ENCODE peak calls at places on chromosomes 5 and 9, in nine cellular contexts. D is epithelial cell of esophagus; N is lung microvascular endothelial cell; A is lung; Y is hypothalamus; L is fibroblast of pulmonary artery; T is CD8-positive, alpha-beta T cell; Z is iPS-NIHi11; Q is smooth muscle cell of the brain vasculature. W is an unnamed sample.

GRCh38 chr5:79694652-79695051 is 5.0 kb downstream of the CMYA5 start:
- DNase-seq in L (peak; percentile 65), A (no peak), Y (no peak), N (no peak), Z (no peak), Q (no peak), D (no peak), T (no peak), W (no peak)

GRCh38 chr9:1913931-1914330 is 101.2 kb upstream of the SMARCA2 start:
- DNase-seq in N (no peak), L (no peak), D (no peak), Q (no peak), A (no peak), T (no peak), Y (no peak), Z (no peak), W (no peak)

GRCh38 chr9:97615439-97616072 is 17.6 kb downstream of the TSTD2 start:
- DNase-seq in T (peak; percentile 59), Y (peak; percentile 60), D (peak; percentile 69), A (peak; percentile 59), N (peak; percentile 81), Z (peak; percentile 71), L (peak; percentile 77), Q (peak; percentile 18), W (peak; percentile 53)

GRCh38 chr5:75671506-75671905 is 45.7 kb downstream of the POC5 start:
- DNase-seq in A (no peak), Q (no peak), Y (no peak), T (no peak), N (peak; percentile 43), L (peak; percentile 20), Z (no peak), D (no peak), W (peak; percentile 18)

GRCh38 chr9:132997591-132997990 is 19.1 kb downstream of the GFI1B start:
- DNase-seq in N (no peak), T (no peak), Q (no peak), Z (no peak), Y (no peak), L (peak; percentile 22), D (peak; percentile 57), A (no peak), W (peak; percentile 94)

GRCh38 chr9:111516061-111516465 is 8.9 kb upstream of the ZNF483 start:
- DNase-seq in T (no peak), L (peak; percentile 15), Z (no peak), Y (no peak), D (peak; percentile 47), Q (no peak), N (no peak), A (no peak), W (peak; percentile 17)

GRCh38 chr5:33850100-33850594 is 41.6 kb downstream of the ADAMTS12 start:
- DNase-seq in Z (peak; percentile 28), Q (no peak), N (peak; percentile 54), T (peak; percentile 42), Y (no peak), L (peak; percentile 64), A (no peak), D (peak; percentile 24), W (peak; percentile 84)

GRCh38 chr5:138844812-138845513 is 30.2 kb downstream of the LRRTM2 start:
- DNase-seq in Q (no peak), T (no peak), A (no peak), Y (no peak), D (peak; percentile 90), N (no peak), Z (no peak), L (peak; percentile 64), W (peak; percentile 87)

GRCh38 chr5:96582343-96582742 is 79.8 kb upstream of the CAST start:
- DNase-seq in N (peak; percentile 47), Y (no peak), Q (no peak), L (no peak), T (no peak), D (peak; percentile 61), A (no peak), Z (peak; percentile 36), W (no peak)

GRCh38 chr5:52989025-52989780 is at the start of gene ITGA2:
- DNase-seq in A (peak; percentile 66), L (peak; percentile 53), T (peak; percentile 24), Y (peak; percentile 61), D (peak; percentile 87), N (peak; percentile 59), Q (no peak), Z (peak; percentile 77), W (peak; percentile 28)

GRCh38 chr9:128280084-128280622 is 4.1 kb downstream of the SWI5 start:
- DNase-seq in T (no peak), Q (no peak), A (no peak), D (no peak), Z (no peak), L (peak; percentile 45), Y (no peak), N (no peak), W (no peak)

GRCh38 chr5:61254969-61255555 is 77.0 kb upstream of the ZSWIM6 start:
- DNase-seq in L (no peak), Q (no peak), A (no peak), T (no peak), N (no peak), Y (no peak), Z (no peak), D (peak; percentile 73), W (no peak)

GRCh38 chr9:112605963-112606699 is 111.8 kb downstream of the INIP start:
- DNase-seq in Y (no peak), N (no peak), A (no peak), Z (no peak), T (no peak), L (no peak), D (no peak), Q (no peak), W (no peak)

GRCh38 chr5:252546-252945 is 18.9 kb upstream of the PDCD6 start:
- DNase-seq in D (peak; percentile 73), Q (no peak), L (no peak), N (peak; percentile 20), Z (no peak), T (no peak), A (no peak), Y (no peak), W (no peak)

GRCh38 chr9:133703571-133704399 is 34.4 kb downstream of the SARDH start:
- DNase-seq in L (no peak), A (no peak), Q (no peak), D (no peak), Y (no peak), T (no peak), N (no peak), Z (no peak), W (no peak)

GRCh38 chr9:3880851-3881250 is 355.1 kb upstream of the RFX3 start:
- DNase-seq in Q (peak; percentile 77), N (no peak), A (no peak), Z (no peak), D (peak; percentile 92), Y (no peak), L (peak; percentile 84), T (no peak), W (peak; percentile 99)

GRCh38 chr5:93189707-93190120 is 391.3 kb downstream of the NR2F1-AS1 start:
- DNase-seq in Z (no peak), Y (no peak), D (peak; percentile 97), T (no peak), L (peak; percentile 95), A (no peak), N (peak; percentile 72), Q (no peak), W (peak; percentile 98)

GRCh38 chr5:99460701-99461100 is 531.9 kb upstream of the CHD1 start:
- DNase-seq in Z (no peak), A (no peak), Y (no peak), T (no peak), D (no peak), Q (no peak), L (no peak), N (no peak), W (no peak)

GRCh38 chr9:127136081-127136879 is 13.8 kb upstream of the ANGPTL2 start:
- DNase-seq in D (no peak), A (no peak), T (no peak), Z (no peak), N (no peak), Y (no peak), L (no peak), Q (no peak), W (no peak)

GRCh38 chr5:111984044-111984443 is 227.1 kb upstream of the NREP start:
- DNase-seq in N (no peak), D (peak; percentile 34), T (no peak), Z (peak; percentile 18), A (no peak), Y (no peak), Q (peak; percentile 78), L (peak; percentile 82), W (peak; percentile 94)

GRCh38 chr5:43619380-43619779 is 16.4 kb downstream of the NNT start:
- DNase-seq in D (no peak), Y (no peak), A (no peak), N (no peak), L (peak; percentile 51), T (no peak), Z (no peak), Q (no peak), W (no peak)

GRCh38 chr5:89213584-89213983 is 330.6 kb upstream of the MEF2C start:
- DNase-seq in Y (no peak), D (no peak), N (no peak), L (peak; percentile 50), Q (no peak), A (no peak), T (no peak), Z (no peak), W (peak; percentile 81)

GRCh38 chr9:69314547-69314946 is 10.5 kb upstream of the ENTREP1 start:
- DNase-seq in N (no peak), Z (no peak), Y (no peak), Q (no peak), T (no peak), A (no peak), L (peak; percentile 13), D (peak; percentile 41), W (peak; percentile 69)

GRCh38 chr9:132175431-132175830 is 13.6 kb downstream of the NTNG2 start:
- DNase-seq in D (no peak), T (no peak), Q (no peak), L (no peak), A (no peak), Z (no peak), Y (no peak), N (no peak), W (no peak)

GRCh38 chr5:6495433-6496206 is 47.0 kb downstream of the UBE2QL1 start:
- DNase-seq in T (no peak), N (no peak), Y (no peak), D (no peak), L (no peak), Z (no peak), A (no peak), Q (no peak), W (no peak)

GRCh38 chr5:40266952-40267351 is 412.8 kb upstream of the PTGER4 start:
- DNase-seq in L (no peak), Z (no peak), Y (no peak), D (peak; percentile 48), Q (no peak), A (no peak), T (no peak), N (no peak), W (no peak)

GRCh38 chr5:21680661-21681060 is 1172.5 kb downstream of the CDH12 start:
- DNase-seq in T (no peak), D (peak; percentile 63), L (no peak), A (no peak), N (no peak), Q (no peak), Y (no peak), Z (no peak), W (no peak)

GRCh38 chr5:173795601-173796000 is 92.5 kb upstream of the CPEB4 start:
- DNase-seq in N (no peak), Y (no peak), D (peak; percentile 65), T (no peak), L (no peak), Z (no peak), Q (no peak), A (no peak), W (no peak)

GRCh38 chr5:173236531-173237501 is 1.8 kb upstream of the NKX2-5 start:
- DNase-seq in T (no peak), Y (no peak), Q (no peak), N (no peak), D (no peak), A (no peak), L (no peak), Z (no peak), W (no peak)

GRCh38 chr5:119476341-119476740 is 24.0 kb downstream of the HSD17B4 start:
- DNase-seq in A (no peak), T (no peak), Q (no peak), L (no peak), Z (no peak), D (no peak), N (no peak), Y (no peak), W (no peak)

GRCh38 chr5:154753792-154754191 is 1.4 kb upstream of the LARP1 start:
- DNase-seq in T (no peak), Z (no peak), N (no peak), Y (no peak), A (peak; percentile 49), Q (peak; percentile 23), D (peak; percentile 61), L (peak; percentile 94), W (peak; percentile 80)